ENCODE peak calls at places on chromosome 13, in six cellular contexts. One of them, this sample, is unnamed.

GRCh38 chr13:55073000-55073399 is 2044.4 kb downstream of the OLFM4 start:
- DNase-seq in CD8-positive, alpha-beta memory T cell: no peak
- DNase-seq in psoas muscle: no peak
- DNase-seq in A549: no peak
- DNase-seq in cardiac muscle cell: no peak
- DNase-seq in left ventricle myocardium inferior: no peak
- DNase-seq in this sample: no peak

GRCh38 chr13:101624981-101625380 is 172.5 kb downstream of the ITGBL1 start:
- DNase-seq in A549: no peak
- DNase-seq in left ventricle myocardium inferior: no peak
- DNase-seq in CD8-positive, alpha-beta memory T cell: no peak
- DNase-seq in cardiac muscle cell: no peak
- DNase-seq in psoas muscle: no peak
- DNase-seq in this sample: no peak

GRCh38 chr13:50796463-50796862 is 47.0 kb downstream of the DLEU7 start:
- DNase-seq in cardiac muscle cell: no peak
- DNase-seq in CD8-positive, alpha-beta memory T cell: no peak
- DNase-seq in left ventricle myocardium inferior: no peak
- DNase-seq in A549: no peak
- DNase-seq in psoas muscle: no peak
- DNase-seq in this sample: no peak

GRCh38 chr13:99454518-99455183 is 46.6 kb upstream of the TM9SF2 start:
- DNase-seq in A549: no peak
- DNase-seq in cardiac muscle cell: no peak
- DNase-seq in CD8-positive, alpha-beta memory T cell: no peak
- DNase-seq in psoas muscle: no peak
- DNase-seq in left ventricle myocardium inferior: no peak
- DNase-seq in this sample: no peak

GRCh38 chr13:82800391-82800790 is 1081.9 kb downstream of the SLITRK1 start:
- DNase-seq in cardiac muscle cell: peak; percentile 1
- DNase-seq in left ventricle myocardium inferior: no peak
- DNase-seq in A549: no peak
- DNase-seq in psoas muscle: no peak
- DNase-seq in CD8-positive, alpha-beta memory T cell: no peak
- DNase-seq in this sample: no peak

GRCh38 chr13:113171250-113172125 is 13.0 kb downstream of the PROZ start:
- DNase-seq in A549: no peak
- DNase-seq in CD8-positive, alpha-beta memory T cell: no peak
- DNase-seq in cardiac muscle cell: no peak
- DNase-seq in left ventricle myocardium inferior: no peak
- DNase-seq in psoas muscle: no peak
- DNase-seq in this sample: no peak

GRCh38 chr13:25046985-25047660 is 48.8 kb upstream of the PABPC3 start:
- DNase-seq in psoas muscle: no peak
- DNase-seq in cardiac muscle cell: peak; percentile 4
- DNase-seq in left ventricle myocardium inferior: no peak
- DNase-seq in CD8-positive, alpha-beta memory T cell: no peak
- DNase-seq in A549: no peak
- DNase-seq in this sample: no peak

GRCh38 chr13:46172531-46172991 is 9.4 kb downstream of the LCP1 start:
- DNase-seq in left ventricle myocardium inferior: no peak
- DNase-seq in CD8-positive, alpha-beta memory T cell: peak; percentile 89
- DNase-seq in A549: no peak
- DNase-seq in cardiac muscle cell: no peak
- DNase-seq in psoas muscle: no peak
- DNase-seq in this sample: no peak

GRCh38 chr13:78680064-78680463 is 21.1 kb upstream of the OBI1 start:
- DNase-seq in A549: no peak
- DNase-seq in CD8-positive, alpha-beta memory T cell: no peak
- DNase-seq in left ventricle myocardium inferior: no peak
- DNase-seq in psoas muscle: no peak
- DNase-seq in cardiac muscle cell: no peak
- DNase-seq in this sample: no peak

GRCh38 chr13:85549819-85550218 is 249.4 kb downstream of the SLITRK6 start:
- DNase-seq in CD8-positive, alpha-beta memory T cell: no peak
- DNase-seq in cardiac muscle cell: no peak
- DNase-seq in psoas muscle: no peak
- DNase-seq in A549: no peak
- DNase-seq in left ventricle myocardium inferior: no peak
- DNase-seq in this sample: no peak

GRCh38 chr13:94494021-94494420 is 14.5 kb upstream of the DCT start:
- DNase-seq in left ventricle myocardium inferior: no peak
- DNase-seq in CD8-positive, alpha-beta memory T cell: no peak
- DNase-seq in psoas muscle: no peak
- DNase-seq in cardiac muscle cell: no peak
- DNase-seq in A549: no peak
- DNase-seq in this sample: no peak

GRCh38 chr13:30429721-30430694 is 7.7 kb downstream of the UBE2L5 start:
- DNase-seq in CD8-positive, alpha-beta memory T cell: no peak
- DNase-seq in psoas muscle: no peak
- DNase-seq in A549: peak; percentile 60
- DNase-seq in left ventricle myocardium inferior: no peak
- DNase-seq in cardiac muscle cell: peak; percentile 81
- DNase-seq in this sample: no peak

GRCh38 chr13:100673376-100673830 is 1.2 kb downstream of the TMTC4 start:
- DNase-seq in A549: no peak
- DNase-seq in psoas muscle: no peak
- DNase-seq in left ventricle myocardium inferior: no peak
- DNase-seq in cardiac muscle cell: no peak
- DNase-seq in CD8-positive, alpha-beta memory T cell: no peak
- DNase-seq in this sample: no peak

GRCh38 chr13:100088648-100089601 is at the start of gene PCCA:
- DNase-seq in A549: peak; percentile 92
- DNase-seq in cardiac muscle cell: peak; percentile 95
- DNase-seq in left ventricle myocardium inferior: peak; percentile 97
- DNase-seq in psoas muscle: peak; percentile 97
- DNase-seq in CD8-positive, alpha-beta memory T cell: peak; percentile 78
- DNase-seq in this sample: peak; percentile 90

GRCh38 chr13:46961719-46962118 is 64.9 kb upstream of the HTR2A start:
- DNase-seq in cardiac muscle cell: peak; percentile 75
- DNase-seq in left ventricle myocardium inferior: no peak
- DNase-seq in CD8-positive, alpha-beta memory T cell: no peak
- DNase-seq in psoas muscle: no peak
- DNase-seq in A549: peak; percentile 2
- DNase-seq in this sample: no peak

GRCh38 chr13:21014139-21014665 is 47.2 kb downstream of the LATS2 start:
- DNase-seq in cardiac muscle cell: no peak
- DNase-seq in psoas muscle: no peak
- DNase-seq in CD8-positive, alpha-beta memory T cell: no peak
- DNase-seq in left ventricle myocardium inferior: no peak
- DNase-seq in A549: no peak
- DNase-seq in this sample: no peak

GRCh38 chr13:49307365-49307764 is 59.6 kb downstream of the CDADC1 start:
- DNase-seq in cardiac muscle cell: no peak
- DNase-seq in A549: no peak
- DNase-seq in psoas muscle: peak; percentile 78
- DNase-seq in left ventricle myocardium inferior: no peak
- DNase-seq in CD8-positive, alpha-beta memory T cell: no peak
- DNase-seq in this sample: no peak

GRCh38 chr13:23696610-23697009 is 126.4 kb downstream of the TNFRSF19 start:
- DNase-seq in left ventricle myocardium inferior: no peak
- DNase-seq in psoas muscle: no peak
- DNase-seq in CD8-positive, alpha-beta memory T cell: no peak
- DNase-seq in cardiac muscle cell: no peak
- DNase-seq in A549: no peak
- DNase-seq in this sample: no peak

GRCh38 chr13:111345682-111346081 is 25.2 kb downstream of the TEX29 start:
- DNase-seq in CD8-positive, alpha-beta memory T cell: no peak
- DNase-seq in cardiac muscle cell: no peak
- DNase-seq in psoas muscle: no peak
- DNase-seq in A549: no peak
- DNase-seq in left ventricle myocardium inferior: no peak
- DNase-seq in this sample: no peak

DNA sequence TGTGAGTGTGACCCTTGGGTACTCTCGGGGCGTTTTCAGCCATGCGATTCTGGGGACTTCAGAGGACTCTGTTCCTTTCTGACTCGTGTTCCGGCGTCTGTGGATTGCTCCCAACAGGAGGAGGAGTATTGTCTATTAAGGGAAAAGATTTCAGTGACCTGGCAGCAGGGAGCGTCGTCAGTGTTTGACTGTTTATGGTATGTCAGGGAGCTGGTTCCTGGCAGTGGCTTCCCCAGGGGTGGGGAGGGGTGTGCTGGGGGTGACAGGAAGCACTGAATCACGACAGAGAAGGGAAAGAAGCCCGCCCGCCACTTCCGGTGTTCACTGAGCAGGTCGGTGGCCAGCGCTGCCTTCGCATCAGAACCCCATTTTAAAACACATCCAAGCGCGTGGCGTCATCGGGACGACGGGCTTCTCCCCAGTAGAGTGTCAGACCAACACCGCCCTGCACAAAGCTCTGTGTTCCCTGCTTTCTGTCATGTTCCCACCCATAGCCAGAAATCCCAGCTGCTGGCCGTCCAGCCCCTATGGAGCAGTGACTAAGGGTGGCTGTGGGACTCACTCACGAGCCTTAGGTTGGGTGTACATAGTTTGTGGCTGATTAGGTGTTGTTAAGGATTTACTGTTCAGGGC is 33.8 kb downstream of the COL4A2 start:
- DNase-seq in CD8-positive, alpha-beta memory T cell: no peak
- DNase-seq in cardiac muscle cell: peak; percentile 85
- DNase-seq in left ventricle myocardium inferior: peak; percentile 83
- DNase-seq in A549: no peak
- DNase-seq in psoas muscle: peak; percentile 87
- DNase-seq in this sample: peak; percentile 95
- H3K27ac ChIP-seq in CD8-positive, alpha-beta memory T cell: no peak overlapping the region
- H3K27ac ChIP-seq in cardiac muscle cell: peak overlapping the region; percentile 78
- H3K27ac ChIP-seq in left ventricle myocardium inferior: peak overlapping the region; percentile 89
- H3K27ac ChIP-seq in A549: no peak overlapping the region
- H3K27ac ChIP-seq in psoas muscle: peak overlapping the region; percentile 73
- H3K27ac ChIP-seq in this sample: peak overlapping the region; percentile 96

GRCh38 chr13:40777957-40778235 is 6.9 kb upstream of the MRPS31 start:
- DNase-seq in left ventricle myocardium inferior: no peak
- DNase-seq in psoas muscle: no peak
- DNase-seq in cardiac muscle cell: no peak
- DNase-seq in A549: no peak
- DNase-seq in CD8-positive, alpha-beta memory T cell: no peak
- DNase-seq in this sample: no peak
- H3K27ac ChIP-seq in left ventricle myocardium inferior: no peak overlapping the region
- H3K27ac ChIP-seq in psoas muscle: no peak overlapping the region
- H3K27ac ChIP-seq in cardiac muscle cell: no peak overlapping the region
- H3K27ac ChIP-seq in A549: no peak overlapping the region
- H3K27ac ChIP-seq in CD8-positive, alpha-beta memory T cell: peak overlapping the region; percentile 1
- H3K27ac ChIP-seq in this sample: no peak overlapping the region

GRCh38 chr13:91468301-91468700 is 69.9 kb downstream of the GPC5 start:
- DNase-seq in left ventricle myocardium inferior: no peak
- DNase-seq in cardiac muscle cell: no peak
- DNase-seq in CD8-positive, alpha-beta memory T cell: no peak
- DNase-seq in psoas muscle: no peak
- DNase-seq in A549: no peak
- DNase-seq in this sample: no peak
- H3K27ac ChIP-seq in left ventricle myocardium inferior: no peak overlapping the region
- H3K27ac ChIP-seq in cardiac muscle cell: no peak overlapping the region
- H3K27ac ChIP-seq in CD8-positive, alpha-beta memory T cell: no peak overlapping the region
- H3K27ac ChIP-seq in psoas muscle: no peak overlapping the region
- H3K27ac ChIP-seq in A549: no peak overlapping the region
- H3K27ac ChIP-seq in this sample: no peak overlapping the region

DNA sequence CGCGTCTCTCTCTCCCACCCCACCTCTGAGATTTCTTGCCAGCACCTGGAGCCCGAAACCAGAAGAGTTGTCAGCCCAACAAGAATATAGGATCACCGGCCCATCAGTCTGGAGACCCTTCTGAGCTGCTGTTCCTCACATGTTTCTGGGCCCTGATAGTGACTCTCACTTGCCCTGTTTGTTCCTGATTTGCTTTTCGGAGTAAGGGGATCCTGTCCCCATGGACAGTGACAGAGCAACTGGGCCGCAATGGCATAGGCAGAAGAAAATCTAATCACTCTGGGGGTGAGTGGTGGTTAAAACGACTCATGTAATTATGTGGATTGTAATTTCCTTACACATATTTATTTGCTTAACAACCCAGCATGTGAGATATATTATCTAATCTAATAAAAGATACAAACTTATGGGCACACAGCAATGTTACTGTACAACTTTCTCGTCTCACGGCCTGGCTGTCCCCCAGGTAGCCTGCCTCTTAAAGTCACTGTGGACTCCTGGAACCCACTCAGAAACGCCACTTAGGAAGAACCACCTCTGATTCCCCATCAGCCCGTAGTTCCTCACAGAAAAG is 661 bp upstream of the SMAD9 start:
- DNase-seq in CD8-positive, alpha-beta memory T cell: no peak
- DNase-seq in left ventricle myocardium inferior: no peak
- DNase-seq in cardiac muscle cell: no peak
- DNase-seq in A549: no peak
- DNase-seq in psoas muscle: no peak
- DNase-seq in this sample: no peak
- H3K27ac ChIP-seq in CD8-positive, alpha-beta memory T cell: no peak overlapping the region
- H3K27ac ChIP-seq in left ventricle myocardium inferior: peak overlapping the region; percentile 83
- H3K27ac ChIP-seq in cardiac muscle cell: peak overlapping the region; percentile 95
- H3K27ac ChIP-seq in A549: no peak overlapping the region
- H3K27ac ChIP-seq in psoas muscle: peak overlapping the region; percentile 72
- H3K27ac ChIP-seq in this sample: peak overlapping the region; percentile 80

This sample was measured in thoracic aorta.